ENCODE peak calls at places on chromosome 18, in seven cellular contexts. F, B, E, J, Z, V and W are unnamed samples.
A peak's percentile ranks its signal among the peaks of the same experiment; 100 is the strongest.

GRCh38 chr18:57630002-57630758 is 8.5 kb upstream of the NARS1 start:
- DNase-seq in F (peak; percentile 97), B (peak; percentile 82), E (peak; percentile 87), J (peak; percentile 95), Z (peak; percentile 93), V (peak; percentile 93), W (peak; percentile 91)

GRCh38 chr18:37434161-37434860 is 131.3 kb downstream of the CELF4 start:
- DNase-seq in F (no peak), B (no peak), E (no peak), J (no peak), Z (no peak), V (no peak), W (no peak)

GRCh38 chr18:59056706-59057492 is 82.8 kb upstream of the SEC11C start:
- DNase-seq in F (peak; percentile 85), B (peak; percentile 71), E (peak; percentile 50), J (peak; percentile 83), Z (peak; percentile 69), V (peak; percentile 68), W (peak; percentile 92)

GRCh38 chr18:25557006-25557405 is 205.0 kb upstream of the ZNF521 start:
- DNase-seq in F (no peak), B (no peak), E (no peak), J (no peak), Z (no peak), V (no peak), W (no peak)

GRCh38 chr18:5488844-5489243 is 55.0 kb downstream of the EPB41L3 start:
- DNase-seq in F (no peak), B (no peak), E (no peak), J (peak; percentile 40), Z (no peak), V (no peak), W (no peak)

GRCh38 chr18:74292541-74292858 is 737 bp upstream of the CYB5A start:
- DNase-seq in F (no peak), B (no peak), E (no peak), J (no peak), Z (no peak), V (no peak), W (no peak)

GRCh38 chr18:7038330-7038846 is 79.2 kb downstream of the LAMA1 start:
- DNase-seq in F (peak; percentile 83), B (peak; percentile 45), E (peak; percentile 90), J (peak; percentile 80), Z (peak; percentile 59), V (peak; percentile 99), W (peak; percentile 93)

GRCh38 chr18:11808001-11808855 is 43.0 kb upstream of the CHMP1B start:
- DNase-seq in F (peak; percentile 96), B (no peak), E (peak; percentile 76), J (peak; percentile 77), Z (peak; percentile 31), V (peak; percentile 64), W (no peak)

GRCh38 chr18:68803371-68803770 is 5.5 kb downstream of the CCDC102B start:
- DNase-seq in F (no peak), B (no peak), E (no peak), J (no peak), Z (peak; percentile 95), V (peak; percentile 95), W (no peak)

GRCh38 chr18:38470421-38470820 is 904.8 kb upstream of the CELF4 start:
- DNase-seq in F (no peak), B (no peak), E (no peak), J (no peak), Z (no peak), V (no peak), W (no peak)

GRCh38 chr18:2846638-2847340 is at the start of gene EMILIN2:
- DNase-seq in F (peak; percentile 93), B (peak; percentile 47), E (peak; percentile 21), J (peak; percentile 64), Z (peak; percentile 57), V (peak; percentile 14), W (no peak)

GRCh38 chr18:23890589-23890988 is 124.0 kb upstream of the TTC39C start:
- DNase-seq in F (no peak), B (no peak), E (no peak), J (no peak), Z (no peak), V (peak; percentile 56), W (no peak)

GRCh38 chr18:14748496-14748895 is 524 bp downstream of the ANKRD30B start:
- DNase-seq in F (no peak), B (no peak), E (no peak), J (no peak), Z (no peak), V (no peak), W (no peak)

GRCh38 chr18:14746897-14747296 is 1.1 kb upstream of the ANKRD30B start:
- DNase-seq in F (no peak), B (no peak), E (no peak), J (no peak), Z (no peak), V (no peak), W (no peak)

GRCh38 chr18:14747513-14748474 is at the start of gene ANKRD30B:
- DNase-seq in F (peak; percentile 0), B (no peak), E (no peak), J (peak; percentile 15), Z (no peak), V (no peak), W (no peak)
- H3K18ac ChIP-seq in F (no peak within 1 kb of the TSS), B (no peak within 1 kb of the TSS), E (no peak within 1 kb of the TSS), J (no peak within 1 kb of the TSS), Z (no peak within 1 kb of the TSS), V (no peak within 1 kb of the TSS), W (no peak within 1 kb of the TSS)

GRCh38 chr18:48887905-48888531 is 62.7 kb downstream of the SMAD7 start:
- DNase-seq in F (no peak), B (no peak), E (no peak), J (peak; percentile 31), Z (no peak), V (no peak), W (no peak)
- H3K18ac ChIP-seq in F (no peak overlapping the region), B (peak overlapping the region; percentile 39), E (no peak overlapping the region), J (no peak overlapping the region), Z (no peak overlapping the region), V (no peak overlapping the region), W (peak overlapping the region; percentile 32)

GRCh38 chr18:79467126-79467525 is 71.4 kb downstream of the NFATC1 start:
- DNase-seq in F (no peak), B (no peak), E (no peak), J (no peak), Z (no peak), V (no peak), W (no peak)
- H3K18ac ChIP-seq in F (no peak overlapping the region), B (peak overlapping the region; percentile 17), E (no peak overlapping the region), J (no peak overlapping the region), Z (no peak overlapping the region), V (no peak overlapping the region), W (no peak overlapping the region)

GRCh38 chr18:78726326-78727056 is 253.1 kb upstream of the SALL3 start:
- DNase-seq in F (no peak), B (no peak), E (no peak), J (peak; percentile 19), Z (no peak), V (no peak), W (no peak)
- H3K18ac ChIP-seq in F (no peak overlapping the region), B (peak overlapping the region; percentile 42), E (no peak overlapping the region), J (no peak overlapping the region), Z (no peak overlapping the region), V (no peak overlapping the region), W (no peak overlapping the region)

DNA sequence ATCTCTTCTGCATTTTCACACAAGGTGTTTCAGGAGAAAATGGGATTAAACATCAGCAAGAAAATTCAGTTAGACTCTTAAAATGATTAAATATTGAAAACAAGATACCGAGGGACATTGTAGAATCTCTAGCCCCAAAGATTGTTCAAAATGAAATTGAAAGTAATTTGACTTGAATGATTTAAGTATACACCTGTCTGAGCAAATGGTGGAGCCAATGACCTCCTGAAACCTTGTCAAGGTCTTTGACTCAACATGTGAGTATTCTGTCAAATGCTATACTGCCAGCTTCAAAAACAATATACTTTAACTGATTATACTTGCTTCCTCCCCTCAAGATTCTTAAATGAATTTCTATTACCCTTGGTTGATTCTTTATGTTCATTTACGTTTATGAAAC is 411.0 kb downstream of the DCC start:
- DNase-seq in F (no peak), B (no peak), E (no peak), J (no peak), Z (no peak), V (no peak), W (no peak)
- H3K18ac ChIP-seq in F (no peak overlapping the region), B (no peak overlapping the region), E (no peak overlapping the region), J (no peak overlapping the region), Z (no peak overlapping the region), V (no peak overlapping the region), W (no peak overlapping the region)

DNA sequence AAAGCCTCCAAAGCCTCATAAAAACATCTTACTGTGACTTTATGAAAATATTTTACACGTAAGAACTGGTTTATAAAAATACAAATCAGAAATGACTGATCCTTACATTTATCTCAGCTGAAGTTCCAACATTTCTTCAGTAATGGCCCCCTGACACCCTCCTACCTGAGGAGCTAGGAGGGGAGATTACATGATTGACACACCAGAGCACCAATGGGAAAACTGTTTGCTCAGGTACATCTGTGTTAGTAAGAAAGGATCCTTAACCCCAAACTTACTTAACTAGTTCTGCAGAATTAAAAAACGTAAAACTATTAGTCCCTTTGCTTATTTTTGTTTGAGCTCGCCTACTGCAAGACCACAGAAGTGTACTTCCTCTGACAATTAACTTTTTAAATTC is 27.0 kb downstream of the ENOSF1 start:
- DNase-seq in F (peak; percentile 76), B (no peak), E (no peak), J (no peak), Z (no peak), V (no peak), W (no peak)
- H3K18ac ChIP-seq in F (no peak overlapping the region), B (no peak overlapping the region), E (no peak overlapping the region), J (no peak overlapping the region), Z (no peak overlapping the region), V (no peak overlapping the region), W (no peak overlapping the region)

DNA sequence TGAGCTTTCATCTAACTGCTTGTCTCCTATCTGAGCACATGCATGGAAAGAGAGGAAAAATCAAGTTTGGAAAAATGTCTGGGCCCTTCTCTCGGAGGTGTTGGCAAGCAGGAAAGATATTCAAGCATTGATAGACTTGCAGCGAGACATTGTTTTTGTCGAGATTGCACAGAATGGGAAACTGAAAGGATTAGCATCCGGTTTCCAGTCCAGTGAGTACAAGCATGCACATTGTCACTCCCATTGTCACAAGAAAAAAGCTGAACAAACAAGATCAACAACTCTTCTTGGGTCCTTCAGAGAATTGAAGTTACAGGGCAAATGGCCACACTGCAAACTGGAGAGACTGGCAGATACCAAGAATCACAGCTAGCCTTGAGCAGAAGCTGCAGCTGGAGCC is 19.6 kb upstream of the MC5R start:
- DNase-seq in F (no peak), B (no peak), E (no peak), J (no peak), Z (no peak), V (no peak), W (no peak)
- H3K18ac ChIP-seq in F (no peak overlapping the region), B (no peak overlapping the region), E (peak overlapping the region; percentile 19), J (no peak overlapping the region), Z (no peak overlapping the region), V (no peak overlapping the region), W (no peak overlapping the region)

DNA sequence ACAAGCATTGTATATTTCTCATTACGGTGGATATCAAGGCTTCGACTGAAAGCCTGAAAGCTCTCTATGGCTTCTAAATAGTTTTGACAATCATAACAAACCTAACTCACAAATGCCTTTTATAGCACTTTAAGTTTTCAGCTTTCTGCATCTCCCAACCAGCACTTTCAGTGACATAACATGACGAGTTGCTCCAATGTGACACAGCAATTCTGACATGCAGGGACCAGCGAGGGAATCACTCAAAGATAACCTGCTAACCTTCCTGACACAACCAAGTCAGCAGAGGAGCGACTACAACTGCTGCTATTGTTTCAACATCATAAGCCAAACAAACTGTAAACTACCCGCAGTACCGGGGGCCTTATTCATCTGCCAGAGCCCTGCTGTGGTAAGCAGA is 95.7 kb upstream of the CDH20 start:
- DNase-seq in F (no peak), B (no peak), E (no peak), J (no peak), Z (no peak), V (no peak), W (no peak)
- H3K18ac ChIP-seq in F (no peak overlapping the region), B (no peak overlapping the region), E (no peak overlapping the region), J (no peak overlapping the region), Z (no peak overlapping the region), V (no peak overlapping the region), W (no peak overlapping the region)